ENCODE peak calls at places on chromosome X, in seven cellular contexts. One of them, this sample, is unnamed.

GRCh38 chrX:104156630-104157529 is at the start of gene SLC25A53:
- DNase-seq in dermis blood vessel endothelial cell: peak; percentile 84
- DNase-seq in Calu3: peak; percentile 75
- DNase-seq in AG09319: peak; percentile 29
- DNase-seq in GM13977: peak; percentile 50
- DNase-seq in stimulated activated naive CD8-positive, alpha-beta T cell treated with anti-CD3 and anti-CD28 coated beads, Interleukin-15, amount 100 ng/mL, for 72 hours: peak; percentile 89
- DNase-seq in stimulated activated CD4-positive, alpha-beta T cell treated with anti-CD3 and anti-CD28 coated beads, Interleukin-15, amount 100 ng/mL, for 48 hours: peak; percentile 60
- DNase-seq in this sample: peak; percentile 40

GRCh38 chrX:72203421-72203820 is 21.9 kb downstream of the PIN4 start:
- DNase-seq in stimulated activated CD4-positive, alpha-beta T cell treated with anti-CD3 and anti-CD28 coated beads, Interleukin-15, amount 100 ng/mL, for 48 hours: no peak
- DNase-seq in stimulated activated naive CD8-positive, alpha-beta T cell treated with anti-CD3 and anti-CD28 coated beads, Interleukin-15, amount 100 ng/mL, for 72 hours: no peak
- DNase-seq in AG09319: no peak
- DNase-seq in Calu3: no peak
- DNase-seq in dermis blood vessel endothelial cell: no peak
- DNase-seq in GM13977: no peak
- DNase-seq in this sample: no peak

GRCh38 chrX:108399427-108400165 is 38.6 kb downstream of the COL4A6 start:
- DNase-seq in stimulated activated CD4-positive, alpha-beta T cell treated with anti-CD3 and anti-CD28 coated beads, Interleukin-15, amount 100 ng/mL, for 48 hours: no peak
- DNase-seq in dermis blood vessel endothelial cell: peak; percentile 55
- DNase-seq in GM13977: no peak
- DNase-seq in stimulated activated naive CD8-positive, alpha-beta T cell treated with anti-CD3 and anti-CD28 coated beads, Interleukin-15, amount 100 ng/mL, for 72 hours: no peak
- DNase-seq in AG09319: peak; percentile 12
- DNase-seq in Calu3: no peak
- DNase-seq in this sample: peak; percentile 3

GRCh38 chrX:101564651-101565050 is 14.3 kb downstream of the ARMCX1 start:
- DNase-seq in stimulated activated CD4-positive, alpha-beta T cell treated with anti-CD3 and anti-CD28 coated beads, Interleukin-15, amount 100 ng/mL, for 48 hours: no peak
- DNase-seq in stimulated activated naive CD8-positive, alpha-beta T cell treated with anti-CD3 and anti-CD28 coated beads, Interleukin-15, amount 100 ng/mL, for 72 hours: no peak
- DNase-seq in AG09319: no peak
- DNase-seq in Calu3: no peak
- DNase-seq in GM13977: no peak
- DNase-seq in dermis blood vessel endothelial cell: no peak
- DNase-seq in this sample: no peak

GRCh38 chrX:49171752-49172279 is at the start of gene PLP2:
- DNase-seq in Calu3: peak; percentile 82
- DNase-seq in AG09319: no peak
- DNase-seq in GM13977: peak; percentile 62
- DNase-seq in dermis blood vessel endothelial cell: peak; percentile 56
- DNase-seq in stimulated activated CD4-positive, alpha-beta T cell treated with anti-CD3 and anti-CD28 coated beads, Interleukin-15, amount 100 ng/mL, for 48 hours: peak; percentile 55
- DNase-seq in stimulated activated naive CD8-positive, alpha-beta T cell treated with anti-CD3 and anti-CD28 coated beads, Interleukin-15, amount 100 ng/mL, for 72 hours: peak; percentile 80
- DNase-seq in this sample: no peak

GRCh38 chrX:130857207-130857606 is 45.8 kb downstream of the ENOX2 start:
- DNase-seq in stimulated activated CD4-positive, alpha-beta T cell treated with anti-CD3 and anti-CD28 coated beads, Interleukin-15, amount 100 ng/mL, for 48 hours: no peak
- DNase-seq in AG09319: no peak
- DNase-seq in Calu3: no peak
- DNase-seq in dermis blood vessel endothelial cell: no peak
- DNase-seq in stimulated activated naive CD8-positive, alpha-beta T cell treated with anti-CD3 and anti-CD28 coated beads, Interleukin-15, amount 100 ng/mL, for 72 hours: peak; percentile 15
- DNase-seq in GM13977: peak; percentile 36
- DNase-seq in this sample: no peak

GRCh38 chrX:46561931-46562721 is 11.4 kb upstream of the CHST7 start:
- DNase-seq in Calu3: no peak
- DNase-seq in GM13977: peak; percentile 78
- DNase-seq in dermis blood vessel endothelial cell: no peak
- DNase-seq in stimulated activated CD4-positive, alpha-beta T cell treated with anti-CD3 and anti-CD28 coated beads, Interleukin-15, amount 100 ng/mL, for 48 hours: no peak
- DNase-seq in AG09319: no peak
- DNase-seq in stimulated activated naive CD8-positive, alpha-beta T cell treated with anti-CD3 and anti-CD28 coated beads, Interleukin-15, amount 100 ng/mL, for 72 hours: peak; percentile 59
- DNase-seq in this sample: no peak

GRCh38 chrX:15683193-15683592 is 18.6 kb upstream of the CLTRN start:
- DNase-seq in dermis blood vessel endothelial cell: no peak
- DNase-seq in stimulated activated naive CD8-positive, alpha-beta T cell treated with anti-CD3 and anti-CD28 coated beads, Interleukin-15, amount 100 ng/mL, for 72 hours: no peak
- DNase-seq in AG09319: no peak
- DNase-seq in stimulated activated CD4-positive, alpha-beta T cell treated with anti-CD3 and anti-CD28 coated beads, Interleukin-15, amount 100 ng/mL, for 48 hours: no peak
- DNase-seq in GM13977: no peak
- DNase-seq in Calu3: no peak
- DNase-seq in this sample: no peak

GRCh38 chrX:57367649-57368048 is 81.1 kb downstream of the FAAH2 start:
- DNase-seq in dermis blood vessel endothelial cell: peak; percentile 30
- DNase-seq in AG09319: no peak
- DNase-seq in GM13977: no peak
- DNase-seq in Calu3: no peak
- DNase-seq in stimulated activated CD4-positive, alpha-beta T cell treated with anti-CD3 and anti-CD28 coated beads, Interleukin-15, amount 100 ng/mL, for 48 hours: no peak
- DNase-seq in stimulated activated naive CD8-positive, alpha-beta T cell treated with anti-CD3 and anti-CD28 coated beads, Interleukin-15, amount 100 ng/mL, for 72 hours: no peak
- DNase-seq in this sample: no peak

GRCh38 chrX:446243-446642 is 59.5 kb upstream of the PPP2R3B start:
- DNase-seq in GM13977: no peak
- DNase-seq in stimulated activated CD4-positive, alpha-beta T cell treated with anti-CD3 and anti-CD28 coated beads, Interleukin-15, amount 100 ng/mL, for 48 hours: no peak
- DNase-seq in dermis blood vessel endothelial cell: no peak
- DNase-seq in stimulated activated naive CD8-positive, alpha-beta T cell treated with anti-CD3 and anti-CD28 coated beads, Interleukin-15, amount 100 ng/mL, for 72 hours: no peak
- DNase-seq in AG09319: no peak
- DNase-seq in Calu3: no peak
- DNase-seq in this sample: no peak

GRCh38 chrX:148914783-148915182 is 414.4 kb downstream of the AFF2 start:
- DNase-seq in stimulated activated naive CD8-positive, alpha-beta T cell treated with anti-CD3 and anti-CD28 coated beads, Interleukin-15, amount 100 ng/mL, for 72 hours: no peak
- DNase-seq in GM13977: peak; percentile 41
- DNase-seq in AG09319: no peak
- DNase-seq in stimulated activated CD4-positive, alpha-beta T cell treated with anti-CD3 and anti-CD28 coated beads, Interleukin-15, amount 100 ng/mL, for 48 hours: no peak
- DNase-seq in dermis blood vessel endothelial cell: no peak
- DNase-seq in Calu3: no peak
- DNase-seq in this sample: no peak

GRCh38 chrX:86383681-86384540 is 235.7 kb downstream of the DACH2 start:
- DNase-seq in stimulated activated naive CD8-positive, alpha-beta T cell treated with anti-CD3 and anti-CD28 coated beads, Interleukin-15, amount 100 ng/mL, for 72 hours: no peak
- DNase-seq in Calu3: no peak
- DNase-seq in AG09319: no peak
- DNase-seq in stimulated activated CD4-positive, alpha-beta T cell treated with anti-CD3 and anti-CD28 coated beads, Interleukin-15, amount 100 ng/mL, for 48 hours: no peak
- DNase-seq in GM13977: no peak
- DNase-seq in dermis blood vessel endothelial cell: no peak
- DNase-seq in this sample: no peak

GRCh38 chrX:9907645-9908387 is 59.3 kb upstream of the CLDN34 start:
- DNase-seq in GM13977: no peak
- DNase-seq in Calu3: peak; percentile 39
- DNase-seq in dermis blood vessel endothelial cell: peak; percentile 47
- DNase-seq in stimulated activated naive CD8-positive, alpha-beta T cell treated with anti-CD3 and anti-CD28 coated beads, Interleukin-15, amount 100 ng/mL, for 72 hours: no peak
- DNase-seq in stimulated activated CD4-positive, alpha-beta T cell treated with anti-CD3 and anti-CD28 coated beads, Interleukin-15, amount 100 ng/mL, for 48 hours: no peak
- DNase-seq in AG09319: no peak
- DNase-seq in this sample: no peak

GRCh38 chrX:95885074-95885473 is 799.6 kb upstream of the DIAPH2 start:
- DNase-seq in dermis blood vessel endothelial cell: peak; percentile 5
- DNase-seq in AG09319: no peak
- DNase-seq in Calu3: peak; percentile 1
- DNase-seq in stimulated activated CD4-positive, alpha-beta T cell treated with anti-CD3 and anti-CD28 coated beads, Interleukin-15, amount 100 ng/mL, for 48 hours: no peak
- DNase-seq in GM13977: no peak
- DNase-seq in stimulated activated naive CD8-positive, alpha-beta T cell treated with anti-CD3 and anti-CD28 coated beads, Interleukin-15, amount 100 ng/mL, for 72 hours: no peak
- DNase-seq in this sample: no peak

GRCh38 chrX:18828832-18829404 is 121.5 kb downstream of the PPEF1 start:
- DNase-seq in AG09319: no peak
- DNase-seq in dermis blood vessel endothelial cell: no peak
- DNase-seq in stimulated activated naive CD8-positive, alpha-beta T cell treated with anti-CD3 and anti-CD28 coated beads, Interleukin-15, amount 100 ng/mL, for 72 hours: peak; percentile 8
- DNase-seq in stimulated activated CD4-positive, alpha-beta T cell treated with anti-CD3 and anti-CD28 coated beads, Interleukin-15, amount 100 ng/mL, for 48 hours: no peak
- DNase-seq in Calu3: no peak
- DNase-seq in GM13977: no peak
- DNase-seq in this sample: no peak

GRCh38 chrX:130075768-130076167 is 34.5 kb downstream of the ELF4 start:
- DNase-seq in GM13977: no peak
- DNase-seq in dermis blood vessel endothelial cell: no peak
- DNase-seq in AG09319: no peak
- DNase-seq in stimulated activated CD4-positive, alpha-beta T cell treated with anti-CD3 and anti-CD28 coated beads, Interleukin-15, amount 100 ng/mL, for 48 hours: no peak
- DNase-seq in stimulated activated naive CD8-positive, alpha-beta T cell treated with anti-CD3 and anti-CD28 coated beads, Interleukin-15, amount 100 ng/mL, for 72 hours: no peak
- DNase-seq in Calu3: no peak
- DNase-seq in this sample: no peak

GRCh38 chrX:65697173-65697572 is 29.7 kb downstream of the MSN start:
- DNase-seq in GM13977: no peak
- DNase-seq in stimulated activated CD4-positive, alpha-beta T cell treated with anti-CD3 and anti-CD28 coated beads, Interleukin-15, amount 100 ng/mL, for 48 hours: no peak
- DNase-seq in Calu3: no peak
- DNase-seq in dermis blood vessel endothelial cell: no peak
- DNase-seq in AG09319: no peak
- DNase-seq in stimulated activated naive CD8-positive, alpha-beta T cell treated with anti-CD3 and anti-CD28 coated beads, Interleukin-15, amount 100 ng/mL, for 72 hours: no peak
- DNase-seq in this sample: peak; percentile 30

GRCh38 chrX:136130931-136131843 is 16.1 kb upstream of the FHL1 start:
- DNase-seq in GM13977: no peak
- DNase-seq in AG09319: peak; percentile 62
- DNase-seq in dermis blood vessel endothelial cell: peak; percentile 63
- DNase-seq in stimulated activated CD4-positive, alpha-beta T cell treated with anti-CD3 and anti-CD28 coated beads, Interleukin-15, amount 100 ng/mL, for 48 hours: no peak
- DNase-seq in Calu3: no peak
- DNase-seq in stimulated activated naive CD8-positive, alpha-beta T cell treated with anti-CD3 and anti-CD28 coated beads, Interleukin-15, amount 100 ng/mL, for 72 hours: peak; percentile 22
- DNase-seq in this sample: peak; percentile 56

GRCh38 chrX:74297766-74298165 is 6.2 kb upstream of the ZCCHC13 start:
- DNase-seq in Calu3: no peak
- DNase-seq in stimulated activated CD4-positive, alpha-beta T cell treated with anti-CD3 and anti-CD28 coated beads, Interleukin-15, amount 100 ng/mL, for 48 hours: no peak
- DNase-seq in dermis blood vessel endothelial cell: peak; percentile 9
- DNase-seq in stimulated activated naive CD8-positive, alpha-beta T cell treated with anti-CD3 and anti-CD28 coated beads, Interleukin-15, amount 100 ng/mL, for 72 hours: no peak
- DNase-seq in AG09319: no peak
- DNase-seq in GM13977: no peak
- DNase-seq in this sample: no peak

GRCh38 chrX:46305431-46305830 is 239.8 kb downstream of the ZNF674 start:
- DNase-seq in dermis blood vessel endothelial cell: no peak
- DNase-seq in stimulated activated CD4-positive, alpha-beta T cell treated with anti-CD3 and anti-CD28 coated beads, Interleukin-15, amount 100 ng/mL, for 48 hours: no peak
- DNase-seq in AG09319: no peak
- DNase-seq in GM13977: no peak
- DNase-seq in Calu3: no peak
- DNase-seq in stimulated activated naive CD8-positive, alpha-beta T cell treated with anti-CD3 and anti-CD28 coated beads, Interleukin-15, amount 100 ng/mL, for 72 hours: no peak
- DNase-seq in this sample: no peak

GRCh38 chrX:146396409-146396808 is 413.2 kb upstream of the CXorf51B start:
- DNase-seq in AG09319: no peak
- DNase-seq in stimulated activated naive CD8-positive, alpha-beta T cell treated with anti-CD3 and anti-CD28 coated beads, Interleukin-15, amount 100 ng/mL, for 72 hours: no peak
- DNase-seq in dermis blood vessel endothelial cell: no peak
- DNase-seq in GM13977: no peak
- DNase-seq in Calu3: no peak
- DNase-seq in stimulated activated CD4-positive, alpha-beta T cell treated with anti-CD3 and anti-CD28 coated beads, Interleukin-15, amount 100 ng/mL, for 48 hours: no peak
- DNase-seq in this sample: no peak

GRCh38 chrX:107736781-107737531 is 38.6 kb downstream of the TSC22D3 start:
- DNase-seq in AG09319: no peak
- DNase-seq in stimulated activated naive CD8-positive, alpha-beta T cell treated with anti-CD3 and anti-CD28 coated beads, Interleukin-15, amount 100 ng/mL, for 72 hours: no peak
- DNase-seq in dermis blood vessel endothelial cell: peak; percentile 40
- DNase-seq in GM13977: no peak
- DNase-seq in stimulated activated CD4-positive, alpha-beta T cell treated with anti-CD3 and anti-CD28 coated beads, Interleukin-15, amount 100 ng/mL, for 48 hours: no peak
- DNase-seq in Calu3: no peak
- DNase-seq in this sample: no peak

GRCh38 chrX:95145848-95146540 is 1472.0 kb downstream of the FAM133A start:
- DNase-seq in AG09319: no peak
- DNase-seq in stimulated activated naive CD8-positive, alpha-beta T cell treated with anti-CD3 and anti-CD28 coated beads, Interleukin-15, amount 100 ng/mL, for 72 hours: no peak
- DNase-seq in dermis blood vessel endothelial cell: no peak
- DNase-seq in stimulated activated CD4-positive, alpha-beta T cell treated with anti-CD3 and anti-CD28 coated beads, Interleukin-15, amount 100 ng/mL, for 48 hours: no peak
- DNase-seq in Calu3: no peak
- DNase-seq in GM13977: no peak
- DNase-seq in this sample: no peak

GRCh38 chrX:72021975-72022374 is 109.7 kb downstream of the RTL5 start:
- DNase-seq in stimulated activated naive CD8-positive, alpha-beta T cell treated with anti-CD3 and anti-CD28 coated beads, Interleukin-15, amount 100 ng/mL, for 72 hours: no peak
- DNase-seq in GM13977: peak; percentile 39
- DNase-seq in AG09319: no peak
- DNase-seq in Calu3: no peak
- DNase-seq in dermis blood vessel endothelial cell: peak; percentile 48
- DNase-seq in stimulated activated CD4-positive, alpha-beta T cell treated with anti-CD3 and anti-CD28 coated beads, Interleukin-15, amount 100 ng/mL, for 48 hours: no peak
- DNase-seq in this sample: no peak

GRCh38 chrX:8455600-8455999 is 9.0 kb upstream of the VCX3B start:
- DNase-seq in GM13977: no peak
- DNase-seq in AG09319: no peak
- DNase-seq in stimulated activated CD4-positive, alpha-beta T cell treated with anti-CD3 and anti-CD28 coated beads, Interleukin-15, amount 100 ng/mL, for 48 hours: no peak
- DNase-seq in dermis blood vessel endothelial cell: no peak
- DNase-seq in stimulated activated naive CD8-positive, alpha-beta T cell treated with anti-CD3 and anti-CD28 coated beads, Interleukin-15, amount 100 ng/mL, for 72 hours: no peak
- DNase-seq in Calu3: no peak
- DNase-seq in this sample: no peak

GRCh38 chrX:38860106-38861013 is 59.1 kb downstream of the MID1IP1 start:
- DNase-seq in dermis blood vessel endothelial cell: no peak
- DNase-seq in stimulated activated naive CD8-positive, alpha-beta T cell treated with anti-CD3 and anti-CD28 coated beads, Interleukin-15, amount 100 ng/mL, for 72 hours: peak; percentile 52
- DNase-seq in GM13977: peak; percentile 13
- DNase-seq in stimulated activated CD4-positive, alpha-beta T cell treated with anti-CD3 and anti-CD28 coated beads, Interleukin-15, amount 100 ng/mL, for 48 hours: peak; percentile 10
- DNase-seq in AG09319: no peak
- DNase-seq in Calu3: no peak
- DNase-seq in this sample: no peak

GRCh38 chrX:153968754-153969124 is 2.9 kb downstream of the HCFC1 start:
- DNase-seq in AG09319: no peak
- DNase-seq in GM13977: no peak
- DNase-seq in Calu3: no peak
- DNase-seq in stimulated activated CD4-positive, alpha-beta T cell treated with anti-CD3 and anti-CD28 coated beads, Interleukin-15, amount 100 ng/mL, for 48 hours: no peak
- DNase-seq in stimulated activated naive CD8-positive, alpha-beta T cell treated with anti-CD3 and anti-CD28 coated beads, Interleukin-15, amount 100 ng/mL, for 72 hours: peak; percentile 61
- DNase-seq in dermis blood vessel endothelial cell: peak; percentile 27
- DNase-seq in this sample: no peak